ENCODE peak calls at places on chromosomes 12 and 14, in four cellular contexts. Z is AG10803, P is ELF-1, A is NCI-H82. M is an unnamed sample.

GRCh38 chr14:57051633-57052032 is 217.1 kb downstream of the EXOC5 start:
- DNase-seq in Z (no peak), P (peak; percentile 16), A (no peak), M (no peak)

GRCh38 chr14:53032161-53032803 is 81.4 kb upstream of the FERMT2 start:
- DNase-seq in Z (peak; percentile 94), P (no peak), A (no peak), M (peak; percentile 91)

GRCh38 chr12:80230068-80230467 is 130.7 kb downstream of the OTOGL start:
- DNase-seq in Z (no peak), P (peak; percentile 39), A (peak; percentile 71), M (no peak)

GRCh38 chr14:64303471-64303917 is 9.3 kb upstream of the ESR2 start:
- DNase-seq in Z (peak; percentile 60), P (peak; percentile 29), A (peak; percentile 65), M (peak; percentile 85)

GRCh38 chr12:1594295-1595025 is at the start of gene FBXL14:
- DNase-seq in Z (peak; percentile 83), P (peak; percentile 88), A (peak; percentile 94), M (peak; percentile 94)

GRCh38 chr12:78864483-78865296 is at the start of gene SYT1:
- DNase-seq in Z (peak; percentile 47), P (peak; percentile 84), A (peak; percentile 99), M (peak; percentile 74)

GRCh38 chr14:52402812-52403526 is 88.9 kb downstream of the PTGER2 start:
- DNase-seq in Z (peak; percentile 16), P (no peak), A (no peak), M (peak; percentile 8)

GRCh38 chr14:97603201-97603600 is 806.0 kb downstream of the VRK1 start:
- DNase-seq in Z (no peak), P (no peak), A (no peak), M (no peak)

GRCh38 chr12:104063712-104064030 is 660 bp upstream of the HCFC2 start:
- DNase-seq in Z (no peak), P (no peak), A (peak; percentile 61), M (no peak)

GRCh38 chr12:104190641-104191176 is 24.9 kb upstream of the TXNRD1 start:
- DNase-seq in Z (no peak), P (no peak), A (no peak), M (no peak)

GRCh38 chr14:60648934-60649814 is at the start of gene SIX1:
- DNase-seq in Z (peak; percentile 92), P (peak; percentile 92), A (peak; percentile 87), M (peak; percentile 97)

GRCh38 chr14:23579311-23579630 is 681 bp upstream of the JPH4 start:
- DNase-seq in Z (no peak), P (no peak), A (no peak), M (no peak)

GRCh38 chr14:106564058-106564643 is 1037.8 kb downstream of the TMEM121 start:
- DNase-seq in Z (no peak), P (peak; percentile 1), A (peak; percentile 33), M (no peak)

GRCh38 chr14:69873877-69874780 is 5.1 kb upstream of the SMOC1 start:
- DNase-seq in Z (peak; percentile 64), P (no peak), A (no peak), M (peak; percentile 3)

GRCh38 chr14:102028733-102029132 is 58.1 kb downstream of the HSP90AA1 start:
- DNase-seq in Z (peak; percentile 88), P (peak; percentile 26), A (no peak), M (peak; percentile 77)

GRCh38 chr12:50234347-50234746 is 49.0 kb downstream of the LIMA1 start:
- DNase-seq in Z (no peak), P (peak; percentile 71), A (no peak), M (no peak)

GRCh38 chr14:72924332-72924731 is 1.9 kb upstream of the DCAF4 start:
- DNase-seq in Z (no peak), P (no peak), A (no peak), M (no peak)

GRCh38 chr14:50070840-50071548 is 45.4 kb downstream of the VCPKMT start:
- DNase-seq in Z (no peak), P (no peak), A (no peak), M (no peak)

GRCh38 chr12:5789469-5789968 is 155.5 kb downstream of the ANO2 start:
- DNase-seq in Z (peak; percentile 53), P (peak; percentile 40), A (peak; percentile 88), M (peak; percentile 56)

GRCh38 chr14:88426271-88426670 is 40.8 kb downstream of the SPATA7 start:
- DNase-seq in Z (peak; percentile 13), P (no peak), A (no peak), M (peak; percentile 61)

GRCh38 chr12:52543985-52544888 is 8.7 kb downstream of the KRT71 start:
- DNase-seq in Z (peak; percentile 23), P (no peak), A (no peak), M (no peak)

GRCh38 chr12:66629138-66629880 is 49.6 kb downstream of the GRIP1 start:
- DNase-seq in Z (no peak), P (no peak), A (no peak), M (no peak)

GRCh38 chr12:122166422-122167327 is 7.3 kb downstream of the IL31 start:
- DNase-seq in Z (no peak), P (no peak), A (peak; percentile 96), M (no peak)

GRCh38 chr12:105084251-105085250 is at the start of gene ALDH1L2:
- DNase-seq in Z (peak; percentile 95), P (peak; percentile 90), A (no peak), M (peak; percentile 95)

GRCh38 chr12:90959538-90960139 is 4.7 kb upstream of the CCER1 start:
- DNase-seq in Z (peak; percentile 60), P (no peak), A (peak; percentile 78), M (peak; percentile 84)

GRCh38 chr12:110906985-110907384 is 13.4 kb downstream of the MYL2 start:
- DNase-seq in Z (peak; percentile 15), P (no peak), A (no peak), M (peak; percentile 20)

GRCh38 chr12:126506426-126507182 is 1441.4 kb downstream of the AACS start:
- DNase-seq in Z (no peak), P (no peak), A (no peak), M (no peak)

GRCh38 chr14:20657216-20658211 is 16.0 kb upstream of the OR6S1 start:
- DNase-seq in Z (no peak), P (peak; percentile 88), A (no peak), M (no peak)

GRCh38 chr14:91681893-91682563 is 49.9 kb downstream of the CATSPERB start:
- DNase-seq in Z (no peak), P (no peak), A (no peak), M (no peak)